ENCODE peak calls at places on chromosomes 3 and 15, in eight cellular contexts. K, Q, B, E, H, S, C and O are unnamed samples.
A peak's percentile ranks its signal among the peaks of the same experiment; 100 is the strongest.

GRCh38 chr15:68646156-68646555 is 67.4 kb downstream of the CORO2B start:
- DNase-seq in B (no peak), E (peak; percentile 24), H (no peak), Q (no peak), K (no peak), S (no peak), C (no peak), O (no peak)

GRCh38 chr3:119279101-119279554 is 15.1 kb upstream of the ARHGAP31 start:
- DNase-seq in S (peak; percentile 79), H (no peak), C (no peak), E (no peak), Q (peak; percentile 74), B (peak; percentile 52), K (no peak), O (peak; percentile 59)

GRCh38 chr3:136862953-136863352 is 945 bp downstream of the NCK1 start:
- DNase-seq in E (no peak), S (no peak), Q (no peak), K (no peak), C (no peak), B (no peak), H (no peak), O (no peak)

GRCh38 chr3:183984337-183984736 is 33.3 kb downstream of the ABCC5 start:
- DNase-seq in S (no peak), C (no peak), Q (no peak), B (no peak), E (no peak), H (no peak), K (no peak), O (no peak)

GRCh38 chr15:22947101-22948000 is 32.8 kb downstream of the CYFIP1 start:
- DNase-seq in K (no peak), Q (no peak), H (no peak), B (no peak), C (no peak), S (no peak), E (no peak), O (no peak)

GRCh38 chr3:161014997-161015749 is 90.0 kb downstream of the B3GALNT1 start:
- DNase-seq in C (no peak), Q (no peak), E (no peak), K (no peak), B (no peak), S (no peak), H (no peak), O (no peak)

GRCh38 chr15:87620393-87620792 is 636.1 kb downstream of the NTRK3 start:
- DNase-seq in H (no peak), Q (no peak), K (no peak), B (no peak), E (no peak), S (no peak), C (no peak), O (no peak)

GRCh38 chr15:63350178-63350621 is 31.4 kb downstream of the CA12 start:
- DNase-seq in E (no peak), S (no peak), H (no peak), Q (peak; percentile 37), C (peak; percentile 68), K (no peak), B (peak; percentile 52), O (peak; percentile 80)

GRCh38 chr3:177811111-177811510 is 613.8 kb upstream of the TBL1XR1 start:
- DNase-seq in K (no peak), Q (no peak), S (no peak), E (no peak), C (no peak), H (no peak), B (no peak), O (no peak)

GRCh38 chr3:10957976-10958749 is 34.4 kb upstream of the SLC6A1 start:
- DNase-seq in H (no peak), S (no peak), Q (peak; percentile 65), B (no peak), K (no peak), E (peak; percentile 98), C (peak; percentile 70), O (peak; percentile 91)

GRCh38 chr3:159236306-159236705 is 434.5 kb downstream of the MFSD1 start:
- DNase-seq in C (no peak), H (no peak), K (no peak), S (no peak), E (no peak), B (no peak), Q (no peak), O (no peak)

GRCh38 chr3:191356586-191357439 is 26.5 kb upstream of the UTS2B start:
- DNase-seq in B (no peak), Q (no peak), S (peak; percentile 79), H (no peak), E (peak; percentile 51), C (peak; percentile 69), K (no peak), O (no peak)

GRCh38 chr3:46218310-46218709 is 10.2 kb upstream of the CCR1 start:
- DNase-seq in S (no peak), K (no peak), B (no peak), H (no peak), C (no peak), E (no peak), Q (no peak), O (no peak)

GRCh38 chr3:125057186-125057850 is 1.5 kb upstream of the HEG1 start:
- DNase-seq in S (no peak), Q (no peak), E (no peak), B (no peak), C (no peak), H (no peak), K (no peak), O (no peak)

GRCh38 chr3:170178631-170179030 is 2.9 kb downstream of the PHC3 start:
- DNase-seq in K (no peak), B (no peak), Q (no peak), H (peak; percentile 46), E (no peak), S (no peak), C (no peak), O (no peak)

GRCh38 chr15:57547243-57547755 is 44.4 kb upstream of the MYZAP start:
- DNase-seq in S (no peak), Q (no peak), E (no peak), K (no peak), C (no peak), B (no peak), H (no peak), O (no peak)
- H3K36me3 ChIP-seq in S (no peaks in the 10 kb centered on the region), Q (no peaks in the 10 kb centered on the region), E (peaks cover 39% of the 10 kb centered on the region), K (peaks cover 36% of the 10 kb centered on the region), C (no peaks in the 10 kb centered on the region), B (no peaks in the 10 kb centered on the region), H (no peaks in the 10 kb centered on the region), O (no peaks in the 10 kb centered on the region)

DNA sequence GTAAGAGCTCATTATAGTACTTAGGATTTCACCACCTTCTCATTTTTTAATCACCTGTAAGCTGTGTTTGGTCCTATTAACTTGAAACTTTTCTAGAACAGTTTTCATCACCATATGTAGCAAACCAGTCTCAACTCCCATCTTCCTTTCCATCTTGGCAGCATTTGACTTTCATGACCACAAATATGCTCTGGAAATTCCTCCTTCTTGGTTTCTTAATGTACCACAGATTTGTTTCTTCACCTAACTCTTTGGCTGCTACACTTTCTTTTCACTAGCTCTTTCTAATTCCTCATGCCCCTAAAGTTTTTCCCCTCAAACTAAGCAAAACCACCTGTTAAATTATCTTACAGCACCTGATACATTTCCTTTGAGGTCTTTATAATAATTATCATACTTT is 13.2 kb upstream of the NMB start:
- DNase-seq in H (no peak), C (no peak), K (no peak), B (no peak), E (no peak), Q (no peak), S (no peak), O (no peak)
- H3K36me3 ChIP-seq in H (peaks cover 9% of the 10 kb centered on the region), C (peaks cover 43% of the 10 kb centered on the region), K (peaks cover 48% of the 10 kb centered on the region), B (no peaks in the 10 kb centered on the region), E (no peaks in the 10 kb centered on the region), Q (no peaks in the 10 kb centered on the region), S (no peaks in the 10 kb centered on the region), O (peaks cover 67% of the 10 kb centered on the region)

GRCh38 chr3:128070898-128071591 is 18.8 kb downstream of the SEC61A1 start:
- DNase-seq in Q (no peak), K (no peak), H (no peak), E (no peak), C (peak; percentile 48), B (no peak), S (no peak), O (no peak)
- H3K36me3 ChIP-seq in Q (peaks cover 4% of the 10 kb centered on the region), K (peaks cover 69% of the 10 kb centered on the region), H (peaks cover 37% of the 10 kb centered on the region), E (peaks cover 64% of the 10 kb centered on the region), C (peaks cover 77% of the 10 kb centered on the region), B (peaks cover 5% of the 10 kb centered on the region), S (peaks cover 17% of the 10 kb centered on the region), O (peaks cover 73% of the 10 kb centered on the region)

GRCh38 chr15:93017521-93017920 is 71.5 kb downstream of the RGMA start:
- DNase-seq in S (no peak), H (no peak), Q (no peak), C (no peak), K (no peak), E (no peak), B (no peak), O (no peak)
- H3K36me3 ChIP-seq in S (peaks cover 19% of the 10 kb centered on the region), H (peaks cover 90% of the 10 kb centered on the region), Q (peaks cover 8% of the 10 kb centered on the region), C (peaks cover 89% of the 10 kb centered on the region), K (peaks cover 98% of the 10 kb centered on the region), E (peaks cover 84% of the 10 kb centered on the region), B (peaks cover 7% of the 10 kb centered on the region), O (peaks cover 55% of the 10 kb centered on the region)